ENCODE peak calls at places on chromosome 7, in ten cellular contexts. One of them, this sample, is unnamed.

GRCh38 chr7:128363261-128363721 is 1.8 kb upstream of the PRRT4 start:
- DNase-seq in RWPE1: no peak
- DNase-seq in pancreas: no peak
- DNase-seq in cardiac fibroblast: no peak
- DNase-seq in dorsolateral prefrontal cortex: no peak
- DNase-seq in GM12878: no peak
- DNase-seq in foreskin fibroblast: no peak
- DNase-seq in heart right ventricle: no peak
- DNase-seq in mucosa of descending colon: no peak
- DNase-seq in fibroblast of lung: no peak
- DNase-seq in this sample: no peak

GRCh38 chr7:36653671-36654355 is 70.5 kb downstream of the AOAH start:
- DNase-seq in foreskin fibroblast: no peak
- DNase-seq in mucosa of descending colon: no peak
- DNase-seq in fibroblast of lung: no peak
- DNase-seq in heart right ventricle: no peak
- DNase-seq in cardiac fibroblast: no peak
- DNase-seq in dorsolateral prefrontal cortex: no peak
- DNase-seq in GM12878: no peak
- DNase-seq in pancreas: no peak
- DNase-seq in RWPE1: no peak
- DNase-seq in this sample: no peak

GRCh38 chr7:137687556-137688280 is 159.1 kb downstream of the DGKI start:
- DNase-seq in cardiac fibroblast: peak; percentile 79
- DNase-seq in mucosa of descending colon: no peak
- DNase-seq in heart right ventricle: no peak
- DNase-seq in GM12878: no peak
- DNase-seq in dorsolateral prefrontal cortex: no peak
- DNase-seq in RWPE1: no peak
- DNase-seq in fibroblast of lung: peak; percentile 33
- DNase-seq in pancreas: no peak
- DNase-seq in foreskin fibroblast: peak; percentile 69
- DNase-seq in this sample: no peak

GRCh38 chr7:72493850-72494661 is 81.9 kb upstream of the CALN1 start:
- DNase-seq in heart right ventricle: peak; percentile 31
- DNase-seq in foreskin fibroblast: peak; percentile 24
- DNase-seq in RWPE1: peak; percentile 45
- DNase-seq in cardiac fibroblast: peak; percentile 48
- DNase-seq in dorsolateral prefrontal cortex: peak; percentile 70
- DNase-seq in GM12878: peak; percentile 38
- DNase-seq in mucosa of descending colon: peak; percentile 82
- DNase-seq in fibroblast of lung: peak; percentile 34
- DNase-seq in pancreas: peak; percentile 69
- DNase-seq in this sample: peak; percentile 42

GRCh38 chr7:51366930-51367613 is 50.5 kb upstream of the COBL start:
- DNase-seq in RWPE1: peak; percentile 81
- DNase-seq in cardiac fibroblast: peak; percentile 60
- DNase-seq in pancreas: no peak
- DNase-seq in mucosa of descending colon: peak; percentile 51
- DNase-seq in foreskin fibroblast: peak; percentile 4
- DNase-seq in fibroblast of lung: peak; percentile 51
- DNase-seq in GM12878: no peak
- DNase-seq in dorsolateral prefrontal cortex: peak; percentile 63
- DNase-seq in heart right ventricle: no peak
- DNase-seq in this sample: no peak

GRCh38 chr7:116032886-116033285 is 2.3 kb upstream of the TFEC start:
- DNase-seq in fibroblast of lung: no peak
- DNase-seq in GM12878: no peak
- DNase-seq in cardiac fibroblast: no peak
- DNase-seq in foreskin fibroblast: no peak
- DNase-seq in dorsolateral prefrontal cortex: no peak
- DNase-seq in RWPE1: no peak
- DNase-seq in heart right ventricle: no peak
- DNase-seq in pancreas: no peak
- DNase-seq in mucosa of descending colon: no peak
- DNase-seq in this sample: no peak

GRCh38 chr7:2018786-2019692 is 213.7 kb downstream of the MAD1L1 start:
- DNase-seq in cardiac fibroblast: peak; percentile 74
- DNase-seq in RWPE1: peak; percentile 50
- DNase-seq in heart right ventricle: peak; percentile 32
- DNase-seq in foreskin fibroblast: peak; percentile 93
- DNase-seq in dorsolateral prefrontal cortex: peak; percentile 45
- DNase-seq in pancreas: peak; percentile 7
- DNase-seq in mucosa of descending colon: peak; percentile 21
- DNase-seq in fibroblast of lung: peak; percentile 81
- DNase-seq in GM12878: no peak
- DNase-seq in this sample: no peak

GRCh38 chr7:134155220-134155619 is 28.1 kb downstream of the LRGUK start:
- DNase-seq in cardiac fibroblast: no peak
- DNase-seq in pancreas: no peak
- DNase-seq in foreskin fibroblast: no peak
- DNase-seq in dorsolateral prefrontal cortex: no peak
- DNase-seq in heart right ventricle: no peak
- DNase-seq in RWPE1: no peak
- DNase-seq in fibroblast of lung: no peak
- DNase-seq in GM12878: no peak
- DNase-seq in mucosa of descending colon: no peak
- DNase-seq in this sample: no peak

GRCh38 chr7:14504134-14504533 is 398.4 kb downstream of the DGKB start:
- DNase-seq in mucosa of descending colon: no peak
- DNase-seq in fibroblast of lung: no peak
- DNase-seq in pancreas: no peak
- DNase-seq in GM12878: no peak
- DNase-seq in heart right ventricle: no peak
- DNase-seq in cardiac fibroblast: no peak
- DNase-seq in RWPE1: no peak
- DNase-seq in dorsolateral prefrontal cortex: peak; percentile 42
- DNase-seq in foreskin fibroblast: no peak
- DNase-seq in this sample: no peak

GRCh38 chr7:16753932-16754571 is 497 bp downstream of the TSPAN13 start:
- DNase-seq in dorsolateral prefrontal cortex: peak; percentile 50
- DNase-seq in RWPE1: peak; percentile 41
- DNase-seq in pancreas: peak; percentile 56
- DNase-seq in fibroblast of lung: peak; percentile 8
- DNase-seq in mucosa of descending colon: peak; percentile 70
- DNase-seq in cardiac fibroblast: peak; percentile 24
- DNase-seq in GM12878: no peak
- DNase-seq in foreskin fibroblast: peak; percentile 48
- DNase-seq in heart right ventricle: peak; percentile 30
- DNase-seq in this sample: no peak

GRCh38 chr7:27175626-27176342 is 1.7 kb upstream of the HOXA10 start:
- DNase-seq in foreskin fibroblast: peak; percentile 74
- DNase-seq in mucosa of descending colon: no peak
- DNase-seq in RWPE1: no peak
- DNase-seq in cardiac fibroblast: no peak
- DNase-seq in GM12878: no peak
- DNase-seq in dorsolateral prefrontal cortex: peak; percentile 22
- DNase-seq in pancreas: peak; percentile 6
- DNase-seq in heart right ventricle: no peak
- DNase-seq in fibroblast of lung: no peak
- DNase-seq in this sample: peak; percentile 18

GRCh38 chr7:9013940-9014339 is 580.5 kb downstream of the NXPH1 start:
- DNase-seq in pancreas: no peak
- DNase-seq in cardiac fibroblast: no peak
- DNase-seq in RWPE1: no peak
- DNase-seq in foreskin fibroblast: no peak
- DNase-seq in dorsolateral prefrontal cortex: no peak
- DNase-seq in heart right ventricle: no peak
- DNase-seq in fibroblast of lung: no peak
- DNase-seq in mucosa of descending colon: no peak
- DNase-seq in GM12878: no peak
- DNase-seq in this sample: no peak

GRCh38 chr7:81366546-81366945 is 403.3 kb downstream of the HGF start:
- DNase-seq in cardiac fibroblast: peak; percentile 6
- DNase-seq in pancreas: no peak
- DNase-seq in RWPE1: no peak
- DNase-seq in foreskin fibroblast: no peak
- DNase-seq in mucosa of descending colon: no peak
- DNase-seq in heart right ventricle: no peak
- DNase-seq in GM12878: no peak
- DNase-seq in fibroblast of lung: no peak
- DNase-seq in dorsolateral prefrontal cortex: no peak
- DNase-seq in this sample: no peak

GRCh38 chr7:106010331-106010730 is 47.3 kb downstream of the CDHR3 start:
- DNase-seq in dorsolateral prefrontal cortex: no peak
- DNase-seq in foreskin fibroblast: peak; percentile 50
- DNase-seq in mucosa of descending colon: no peak
- DNase-seq in cardiac fibroblast: peak; percentile 17
- DNase-seq in GM12878: no peak
- DNase-seq in RWPE1: no peak
- DNase-seq in fibroblast of lung: no peak
- DNase-seq in heart right ventricle: no peak
- DNase-seq in pancreas: no peak
- DNase-seq in this sample: no peak

GRCh38 chr7:64182036-64182790 is 24.8 kb upstream of the ZNF735 start:
- DNase-seq in RWPE1: no peak
- DNase-seq in heart right ventricle: no peak
- DNase-seq in dorsolateral prefrontal cortex: no peak
- DNase-seq in pancreas: no peak
- DNase-seq in mucosa of descending colon: no peak
- DNase-seq in cardiac fibroblast: no peak
- DNase-seq in GM12878: no peak
- DNase-seq in fibroblast of lung: no peak
- DNase-seq in foreskin fibroblast: no peak
- DNase-seq in this sample: no peak

GRCh38 chr7:108171164-108171563 is 41.0 kb upstream of the LAMB4 start:
- DNase-seq in dorsolateral prefrontal cortex: no peak
- DNase-seq in RWPE1: no peak
- DNase-seq in mucosa of descending colon: no peak
- DNase-seq in foreskin fibroblast: no peak
- DNase-seq in heart right ventricle: no peak
- DNase-seq in GM12878: no peak
- DNase-seq in pancreas: no peak
- DNase-seq in cardiac fibroblast: no peak
- DNase-seq in fibroblast of lung: no peak
- DNase-seq in this sample: no peak

GRCh38 chr7:71626206-71626605 is 494.3 kb downstream of the GALNT17 start:
- DNase-seq in GM12878: no peak
- DNase-seq in fibroblast of lung: no peak
- DNase-seq in mucosa of descending colon: no peak
- DNase-seq in dorsolateral prefrontal cortex: no peak
- DNase-seq in heart right ventricle: no peak
- DNase-seq in pancreas: no peak
- DNase-seq in cardiac fibroblast: peak; percentile 11
- DNase-seq in foreskin fibroblast: peak; percentile 24
- DNase-seq in RWPE1: no peak
- DNase-seq in this sample: no peak

GRCh38 chr7:43092819-43093218 is 19.6 kb upstream of the HECW1 start:
- DNase-seq in GM12878: no peak
- DNase-seq in cardiac fibroblast: no peak
- DNase-seq in mucosa of descending colon: no peak
- DNase-seq in dorsolateral prefrontal cortex: no peak
- DNase-seq in heart right ventricle: no peak
- DNase-seq in RWPE1: no peak
- DNase-seq in pancreas: no peak
- DNase-seq in fibroblast of lung: no peak
- DNase-seq in foreskin fibroblast: no peak
- DNase-seq in this sample: no peak

DNA sequence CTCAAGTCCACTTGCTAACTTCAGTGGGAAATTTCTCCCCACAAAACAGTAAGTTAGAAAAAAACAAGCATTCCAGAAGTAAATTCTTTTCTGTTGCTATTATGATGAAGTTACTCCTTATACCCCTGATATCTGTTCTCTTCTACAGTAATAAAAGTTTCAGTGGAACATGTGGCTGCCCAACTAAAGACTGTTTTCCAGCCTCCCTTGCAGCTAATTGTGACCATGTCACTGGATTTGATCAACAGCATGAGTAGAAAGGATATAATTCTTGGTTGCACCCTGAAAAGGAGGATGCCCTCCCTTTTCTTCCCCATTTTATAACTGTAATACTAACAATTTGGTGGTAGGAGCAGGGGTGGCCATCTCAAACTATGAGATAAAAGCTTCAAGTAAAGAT is 40.6 kb downstream of the IMMP2L start:
- DNase-seq in foreskin fibroblast: no peak
- DNase-seq in GM12878: no peak
- DNase-seq in mucosa of descending colon: no peak
- DNase-seq in RWPE1: no peak
- DNase-seq in dorsolateral prefrontal cortex: no peak
- DNase-seq in heart right ventricle: no peak
- DNase-seq in cardiac fibroblast: no peak
- DNase-seq in pancreas: no peak
- DNase-seq in fibroblast of lung: no peak
- DNase-seq in this sample: no peak
- TF ChIP-seq CTCF in foreskin fibroblast: no peak
- TF ChIP-seq CTCF in GM12878: no peak
- TF ChIP-seq CTCF in mucosa of descending colon: no peak
- TF ChIP-seq CTCF in RWPE1: no peak
- TF ChIP-seq CTCF in dorsolateral prefrontal cortex: no peak
- TF ChIP-seq CTCF in heart right ventricle: no peak
- TF ChIP-seq CTCF in cardiac fibroblast: no peak
- TF ChIP-seq CTCF in pancreas: no peak
- TF ChIP-seq CTCF in fibroblast of lung: no peak
- TF ChIP-seq CTCF in this sample: no peak

DNA sequence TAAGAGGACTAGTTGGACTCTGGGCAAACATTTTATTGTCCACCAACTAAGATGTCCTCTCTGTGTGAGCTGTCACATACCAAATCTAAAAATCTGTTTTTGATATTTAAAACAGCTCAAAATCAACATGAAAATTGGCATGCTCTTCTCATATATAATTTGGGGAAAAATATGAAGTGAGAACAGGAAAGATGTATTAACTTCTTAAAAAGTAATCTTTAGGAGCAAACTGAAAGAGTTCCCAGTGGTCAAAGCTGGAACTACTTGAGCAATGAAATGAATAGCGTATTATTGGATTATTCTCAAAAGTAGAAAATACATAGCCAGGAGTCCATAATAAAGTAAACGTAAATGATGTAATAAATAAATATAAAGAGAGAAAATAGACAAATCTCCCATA is 147.2 kb downstream of the DYNC1I1 start:
- DNase-seq in cardiac fibroblast: no peak
- DNase-seq in pancreas: no peak
- DNase-seq in GM12878: no peak
- DNase-seq in fibroblast of lung: no peak
- DNase-seq in dorsolateral prefrontal cortex: no peak
- DNase-seq in foreskin fibroblast: no peak
- DNase-seq in mucosa of descending colon: no peak
- DNase-seq in RWPE1: no peak
- DNase-seq in heart right ventricle: no peak
- DNase-seq in this sample: no peak
- TF ChIP-seq CTCF in cardiac fibroblast: peak; percentile 1
- TF ChIP-seq CTCF in pancreas: peak; percentile 9
- TF ChIP-seq CTCF in GM12878: no peak
- TF ChIP-seq CTCF in fibroblast of lung: peak; percentile 31
- TF ChIP-seq CTCF in dorsolateral prefrontal cortex: peak; percentile 11
- TF ChIP-seq CTCF in foreskin fibroblast: no peak
- TF ChIP-seq CTCF in mucosa of descending colon: no peak
- TF ChIP-seq CTCF in RWPE1: no peak
- TF ChIP-seq CTCF in heart right ventricle: no peak
- TF ChIP-seq CTCF in this sample: no peak

GRCh38 chr7:22725585-22725984 is 1.4 kb upstream of the IL6 start:
- DNase-seq in dorsolateral prefrontal cortex: no peak
- DNase-seq in fibroblast of lung: peak; percentile 60
- DNase-seq in mucosa of descending colon: no peak
- DNase-seq in pancreas: no peak
- DNase-seq in RWPE1: no peak
- DNase-seq in GM12878: no peak
- DNase-seq in foreskin fibroblast: peak; percentile 49
- DNase-seq in heart right ventricle: no peak
- DNase-seq in cardiac fibroblast: peak; percentile 29
- DNase-seq in this sample: no peak
- TF ChIP-seq CTCF in dorsolateral prefrontal cortex: no peak
- TF ChIP-seq CTCF in fibroblast of lung: no peak
- TF ChIP-seq CTCF in mucosa of descending colon: no peak
- TF ChIP-seq CTCF in pancreas: no peak
- TF ChIP-seq CTCF in RWPE1: no peak
- TF ChIP-seq CTCF in GM12878: peak; percentile 24
- TF ChIP-seq CTCF in foreskin fibroblast: no peak
- TF ChIP-seq CTCF in heart right ventricle: no peak
- TF ChIP-seq CTCF in cardiac fibroblast: no peak
- TF ChIP-seq CTCF in this sample: no peak

GRCh38 chr7:139647812-139648616 is 124.5 kb downstream of the CLEC2L start:
- DNase-seq in heart right ventricle: no peak
- DNase-seq in dorsolateral prefrontal cortex: no peak
- DNase-seq in RWPE1: no peak
- DNase-seq in pancreas: no peak
- DNase-seq in fibroblast of lung: peak; percentile 30
- DNase-seq in mucosa of descending colon: no peak
- DNase-seq in foreskin fibroblast: peak; percentile 42
- DNase-seq in GM12878: no peak
- DNase-seq in cardiac fibroblast: no peak
- DNase-seq in this sample: no peak
- TF ChIP-seq CTCF in heart right ventricle: no peak
- TF ChIP-seq CTCF in dorsolateral prefrontal cortex: no peak
- TF ChIP-seq CTCF in RWPE1: no peak
- TF ChIP-seq CTCF in pancreas: no peak
- TF ChIP-seq CTCF in fibroblast of lung: no peak
- TF ChIP-seq CTCF in mucosa of descending colon: no peak
- TF ChIP-seq CTCF in foreskin fibroblast: no peak
- TF ChIP-seq CTCF in GM12878: no peak
- TF ChIP-seq CTCF in cardiac fibroblast: no peak
- TF ChIP-seq CTCF in this sample: no peak

This sample was measured in omental fat pad.